ENCODE peak calls at places on chromosomes 1 and 21, in five cellular contexts. G is fibroblast of gingiva; J is activated CD4-positive, alpha-beta T cell treated with anti-CD3 and anti-CD28 coated beads, Interleukin-2, amount 50 U/mL, for 24 hours; T is epithelial cell of esophagus; F is IMR-90. K is an unnamed sample.

GRCh38 chr1:41762251-41762650 is 156.5 kb downstream of the HIVEP3 start:
- DNase-seq in G (no peak), J (no peak), T (no peak), F (no peak), K (no peak)

GRCh38 chr1:16204634-16205332 is 7.7 kb downstream of the ARHGEF19 start:
- DNase-seq in G (no peak), J (no peak), T (peak; percentile 49), F (no peak), K (peak; percentile 16)

GRCh38 chr1:201022824-201023516 is 544 bp downstream of the KIF21B start:
- DNase-seq in G (no peak), J (no peak), T (no peak), F (no peak), K (no peak)

GRCh38 chr1:212039622-212040021 is 4.1 kb downstream of the DTL start:
- DNase-seq in G (no peak), J (no peak), T (no peak), F (no peak), K (no peak)

GRCh38 chr21:45562965-45563364 is 20.7 kb upstream of the SLC19A1 start:
- DNase-seq in G (peak; percentile 32), J (no peak), T (no peak), F (peak; percentile 25), K (no peak)

GRCh38 chr1:201619513-201619912 is 80.6 kb downstream of the NAV1 start:
- DNase-seq in G (no peak), J (no peak), T (no peak), F (no peak), K (no peak)

GRCh38 chr1:37850352-37850955 is 8.9 kb downstream of the MTF1 start:
- DNase-seq in G (peak; percentile 67), J (no peak), T (peak; percentile 88), F (peak; percentile 19), K (no peak)

GRCh38 chr1:65687435-65688214 is 105.1 kb upstream of the PDE4B start:
- DNase-seq in G (peak; percentile 52), J (peak; percentile 62), T (peak; percentile 67), F (peak; percentile 60), K (peak; percentile 49)

GRCh38 chr1:61201035-61201434 is 118.7 kb downstream of the NFIA start:
- DNase-seq in G (no peak), J (no peak), T (no peak), F (no peak), K (no peak)